ENCODE peak calls at places on chromosome 7, in ten cellular contexts. Y, O, X, B, W, G, J, V, D and M are unnamed samples.

GRCh38 chr7:94298943-94299342 is 95.8 kb upstream of the COL1A2 start:
- DNase-seq in G (peak; percentile 36), J (no peak), O (no peak), X (no peak), W (no peak), Y (no peak), D (no peak), V (no peak), B (no peak), M (no peak)

GRCh38 chr7:47474937-47475879 is 106.7 kb downstream of the TNS3 start:
- DNase-seq in O (peak; percentile 91), X (peak; percentile 93), D (peak; percentile 7), W (peak; percentile 86), Y (no peak), G (peak; percentile 75), V (peak; percentile 37), J (peak; percentile 16), B (peak; percentile 33), M (peak; percentile 83)

GRCh38 chr7:121157885-121158590 is 169.5 kb downstream of the CPED1 start:
- DNase-seq in D (no peak), V (no peak), W (no peak), J (no peak), Y (no peak), O (no peak), G (no peak), B (no peak), X (no peak), M (no peak)

GRCh38 chr7:1531263-1531978 is 919 bp downstream of the MAFK start:
- DNase-seq in V (no peak), B (peak; percentile 46), W (peak; percentile 52), J (no peak), O (peak; percentile 79), X (peak; percentile 54), Y (peak; percentile 54), G (no peak), D (no peak), M (peak; percentile 53)

GRCh38 chr7:60706-61105 is 131.7 kb upstream of the FAM20C start:
- DNase-seq in G (no peak), V (no peak), B (no peak), Y (no peak), J (no peak), X (no peak), D (no peak), W (peak; percentile 13), O (peak; percentile 56), M (no peak)

GRCh38 chr7:12162420-12163113 is 48.5 kb upstream of the TMEM106B start:
- DNase-seq in O (no peak), V (no peak), D (no peak), J (no peak), X (no peak), W (no peak), B (no peak), G (peak; percentile 3), Y (no peak), M (no peak)

GRCh38 chr7:44665531-44666213 is 59.2 kb downstream of the OGDH start:
- DNase-seq in B (no peak), G (no peak), Y (no peak), O (no peak), X (no peak), J (no peak), W (no peak), V (no peak), D (no peak), M (no peak)

GRCh38 chr7:44496385-44496784 is 5.9 kb upstream of the NUDCD3 start:
- DNase-seq in V (no peak), Y (no peak), W (no peak), D (no peak), O (no peak), B (no peak), X (no peak), J (no peak), G (no peak), M (no peak)

GRCh38 chr7:123643495-123644428 is 11.9 kb upstream of the LMOD2 start:
- DNase-seq in Y (no peak), J (no peak), G (no peak), V (no peak), D (no peak), W (no peak), X (peak; percentile 59), B (no peak), O (no peak), M (no peak)

GRCh38 chr7:92835851-92836488 is 403 bp downstream of the CDK6 start:
- DNase-seq in J (peak; percentile 48), X (peak; percentile 28), G (no peak), D (peak; percentile 24), B (peak; percentile 57), Y (peak; percentile 57), W (peak; percentile 34), O (peak; percentile 65), V (no peak), M (peak; percentile 19)

GRCh38 chr7:65953321-65953720 is 28.7 kb downstream of the GUSB start:
- DNase-seq in Y (no peak), O (no peak), X (no peak), G (no peak), V (no peak), J (no peak), D (no peak), B (no peak), W (no peak), M (no peak)

GRCh38 chr7:135459076-135459475 is 50.8 kb downstream of the CNOT4 start:
- DNase-seq in J (no peak), G (no peak), D (no peak), V (no peak), X (no peak), Y (no peak), O (no peak), W (no peak), B (no peak), M (no peak)

GRCh38 chr7:80724249-80724871 is 85.9 kb downstream of the CD36 start:
- DNase-seq in G (no peak), V (no peak), O (no peak), Y (no peak), B (no peak), J (no peak), W (no peak), D (no peak), X (peak; percentile 18), M (no peak)

GRCh38 chr7:70574970-70575799 is 556.8 kb upstream of the GALNT17 start:
- DNase-seq in J (no peak), G (no peak), D (no peak), B (no peak), V (peak; percentile 84), O (no peak), W (no peak), Y (no peak), X (peak; percentile 48), M (no peak)

GRCh38 chr7:152956006-152956405 is 196.5 kb downstream of the ACTR3B start:
- DNase-seq in V (peak; percentile 57), G (no peak), B (no peak), Y (no peak), X (no peak), W (no peak), O (no peak), J (no peak), D (no peak), M (no peak)

GRCh38 chr7:5634107-5634950 is 147.1 kb downstream of the RNF216 start:
- DNase-seq in V (peak; percentile 97), W (peak; percentile 75), G (peak; percentile 28), Y (no peak), B (no peak), X (peak; percentile 66), O (peak; percentile 86), J (no peak), D (no peak), M (peak; percentile 76)

GRCh38 chr7:79241288-79242055 is 212.0 kb downstream of the MAGI2 start:
- DNase-seq in J (no peak), V (no peak), X (no peak), B (no peak), W (no peak), G (no peak), D (no peak), O (no peak), Y (no peak), M (no peak)